ENCODE peak calls at places on chromosomes 2 and 18, in nine cellular contexts. One of them, this sample, is unnamed.

GRCh38 chr2:152432206-152432653 is 97.3 kb downstream of the FMNL2 start:
- DNase-seq in A549: peak
- DNase-seq in H9: no peak
- DNase-seq in OCI-LY7: no peak
- DNase-seq in neuronal stem cell: no peak
- DNase-seq in mesendoderm: no peak
- DNase-seq in IMR-90: peak
- DNase-seq in fibroblast of lung: peak
- DNase-seq in hepatocyte: no peak
- DNase-seq in this sample: peak

GRCh38 chr2:37560241-37560848 is 111.1 kb downstream of the CDC42EP3 start:
- DNase-seq in mesendoderm: no peak
- DNase-seq in OCI-LY7: no peak
- DNase-seq in hepatocyte: no peak
- DNase-seq in H9: no peak
- DNase-seq in neuronal stem cell: no peak
- DNase-seq in A549: no peak
- DNase-seq in fibroblast of lung: no peak
- DNase-seq in IMR-90: no peak
- DNase-seq in this sample: no peak

GRCh38 chr2:127577973-127578372 is 42.5 kb downstream of the MYO7B start:
- DNase-seq in H9: no peak
- DNase-seq in neuronal stem cell: no peak
- DNase-seq in mesendoderm: no peak
- DNase-seq in hepatocyte: no peak
- DNase-seq in A549: no peak
- DNase-seq in OCI-LY7: no peak
- DNase-seq in fibroblast of lung: no peak
- DNase-seq in IMR-90: no peak
- DNase-seq in this sample: no peak

GRCh38 chr2:109322111-109322510 is 193.1 kb downstream of the SH3RF3 start:
- DNase-seq in neuronal stem cell: no peak
- DNase-seq in A549: no peak
- DNase-seq in IMR-90: peak
- DNase-seq in H9: no peak
- DNase-seq in OCI-LY7: no peak
- DNase-seq in mesendoderm: no peak
- DNase-seq in fibroblast of lung: peak
- DNase-seq in hepatocyte: peak
- DNase-seq in this sample: no peak

GRCh38 chr2:98669675-98670074 is 61.3 kb downstream of the MGAT4A start:
- DNase-seq in mesendoderm: peak
- DNase-seq in A549: no peak
- DNase-seq in IMR-90: no peak
- DNase-seq in neuronal stem cell: no peak
- DNase-seq in H9: no peak
- DNase-seq in fibroblast of lung: peak
- DNase-seq in OCI-LY7: no peak
- DNase-seq in hepatocyte: no peak
- DNase-seq in this sample: no peak

GRCh38 chr2:120768112-120769048 is 32.7 kb downstream of the GLI2 start:
- DNase-seq in IMR-90: no peak
- DNase-seq in neuronal stem cell: no peak
- DNase-seq in H9: no peak
- DNase-seq in A549: no peak
- DNase-seq in mesendoderm: no peak
- DNase-seq in hepatocyte: no peak
- DNase-seq in OCI-LY7: no peak
- DNase-seq in fibroblast of lung: no peak
- DNase-seq in this sample: no peak

GRCh38 chr2:219058541-219059374 is 2.0 kb downstream of the IHH start:
- DNase-seq in hepatocyte: peak
- DNase-seq in A549: no peak
- DNase-seq in mesendoderm: peak
- DNase-seq in neuronal stem cell: no peak
- DNase-seq in H9: peak
- DNase-seq in fibroblast of lung: no peak
- DNase-seq in IMR-90: no peak
- DNase-seq in OCI-LY7: no peak
- DNase-seq in this sample: peak

GRCh38 chr2:99878951-99879350 is 263.4 kb downstream of the AFF3 start:
- DNase-seq in hepatocyte: no peak
- DNase-seq in mesendoderm: no peak
- DNase-seq in OCI-LY7: no peak
- DNase-seq in neuronal stem cell: no peak
- DNase-seq in H9: no peak
- DNase-seq in fibroblast of lung: peak
- DNase-seq in A549: no peak
- DNase-seq in IMR-90: peak
- DNase-seq in this sample: peak

GRCh38 chr2:94767336-94767735 is 103.9 kb upstream of the TEKT4 start:
- DNase-seq in IMR-90: no peak
- DNase-seq in hepatocyte: no peak
- DNase-seq in A549: no peak
- DNase-seq in mesendoderm: no peak
- DNase-seq in neuronal stem cell: no peak
- DNase-seq in H9: no peak
- DNase-seq in OCI-LY7: no peak
- DNase-seq in fibroblast of lung: no peak
- DNase-seq in this sample: no peak

GRCh38 chr2:63081404-63081803 is 30.8 kb downstream of the OTX1 start:
- DNase-seq in H9: no peak
- DNase-seq in fibroblast of lung: no peak
- DNase-seq in A549: no peak
- DNase-seq in hepatocyte: no peak
- DNase-seq in IMR-90: no peak
- DNase-seq in mesendoderm: no peak
- DNase-seq in neuronal stem cell: no peak
- DNase-seq in OCI-LY7: no peak
- DNase-seq in this sample: no peak

GRCh38 chr18:26656944-26657536 is 108.7 kb upstream of the KCTD1 start:
- DNase-seq in hepatocyte: peak
- DNase-seq in neuronal stem cell: peak
- DNase-seq in IMR-90: peak
- DNase-seq in H9: peak
- DNase-seq in mesendoderm: peak
- DNase-seq in A549: peak
- DNase-seq in fibroblast of lung: peak
- DNase-seq in OCI-LY7: no peak
- DNase-seq in this sample: peak

GRCh38 chr2:30385327-30385726 is 61.7 kb upstream of the LCLAT1 start:
- DNase-seq in hepatocyte: peak
- DNase-seq in IMR-90: peak
- DNase-seq in neuronal stem cell: peak
- DNase-seq in H9: peak
- DNase-seq in mesendoderm: peak
- DNase-seq in fibroblast of lung: peak
- DNase-seq in OCI-LY7: no peak
- DNase-seq in A549: no peak
- DNase-seq in this sample: peak

GRCh38 chr2:75610671-75611070 is 35.9 kb upstream of the MRPL19 start:
- DNase-seq in OCI-LY7: no peak
- DNase-seq in mesendoderm: no peak
- DNase-seq in IMR-90: no peak
- DNase-seq in neuronal stem cell: no peak
- DNase-seq in A549: no peak
- DNase-seq in hepatocyte: no peak
- DNase-seq in fibroblast of lung: no peak
- DNase-seq in H9: no peak
- DNase-seq in this sample: peak

GRCh38 chr2:75607988-75608683 is 38.4 kb upstream of the MRPL19 start:
- DNase-seq in mesendoderm: peak
- DNase-seq in H9: peak
- DNase-seq in A549: no peak
- DNase-seq in neuronal stem cell: peak
- DNase-seq in hepatocyte: no peak
- DNase-seq in fibroblast of lung: no peak
- DNase-seq in OCI-LY7: no peak
- DNase-seq in IMR-90: no peak
- DNase-seq in this sample: no peak

GRCh38 chr2:75608684-75609333 is 37.8 kb upstream of the MRPL19 start:
- DNase-seq in IMR-90: peak
- DNase-seq in H9: peak
- DNase-seq in mesendoderm: peak
- DNase-seq in neuronal stem cell: peak
- DNase-seq in hepatocyte: peak
- DNase-seq in A549: peak
- DNase-seq in OCI-LY7: peak
- DNase-seq in fibroblast of lung: peak
- DNase-seq in this sample: peak

GRCh38 chr2:75609937-75610508 is 36.6 kb upstream of the MRPL19 start:
- DNase-seq in neuronal stem cell: no peak
- DNase-seq in OCI-LY7: no peak
- DNase-seq in fibroblast of lung: no peak
- DNase-seq in hepatocyte: no peak
- DNase-seq in H9: no peak
- DNase-seq in mesendoderm: no peak
- DNase-seq in A549: no peak
- DNase-seq in IMR-90: peak
- DNase-seq in this sample: no peak

DNA sequence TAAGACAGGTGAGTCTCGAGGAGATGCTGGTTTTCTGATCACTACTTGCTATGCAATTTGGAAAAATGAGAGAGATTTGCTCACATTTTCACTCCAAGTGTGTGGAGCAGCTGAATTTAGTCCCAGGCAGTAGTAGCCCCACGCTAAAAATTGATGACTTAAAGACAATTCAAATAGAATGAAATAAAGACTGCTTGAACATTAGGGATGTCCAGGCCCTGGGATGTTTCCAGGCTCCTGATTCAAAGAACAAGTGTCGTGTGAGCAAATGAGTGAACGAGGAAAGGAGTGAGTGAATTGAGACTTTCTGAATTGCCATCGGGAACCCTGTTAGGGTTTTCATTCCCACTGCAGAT is 37.3 kb upstream of the MRPL19 start:
- DNase-seq in neuronal stem cell: no peak
- DNase-seq in fibroblast of lung: no peak
- DNase-seq in hepatocyte: no peak
- DNase-seq in IMR-90: no peak
- DNase-seq in A549: no peak
- DNase-seq in mesendoderm: no peak
- DNase-seq in H9: no peak
- DNase-seq in OCI-LY7: no peak
- DNase-seq in this sample: no peak
- H3K4me2 ChIP-seq in neuronal stem cell: peak
- H3K4me2 ChIP-seq in fibroblast of lung: no peak
- H3K4me2 ChIP-seq in hepatocyte: no peak
- H3K4me2 ChIP-seq in IMR-90: no peak
- H3K4me2 ChIP-seq in A549: peak
- H3K4me2 ChIP-seq in mesendoderm: no peak
- H3K4me2 ChIP-seq in H9: peak
- H3K4me2 ChIP-seq in OCI-LY7: no peak
- H3K4me2 ChIP-seq in this sample: peak

GRCh38 chr18:13889661-13890060 is 25.7 kb downstream of the MC2R start:
- DNase-seq in H9: no peak
- DNase-seq in A549: peak
- DNase-seq in fibroblast of lung: no peak
- DNase-seq in mesendoderm: no peak
- DNase-seq in IMR-90: no peak
- DNase-seq in hepatocyte: peak
- DNase-seq in OCI-LY7: no peak
- DNase-seq in neuronal stem cell: no peak
- DNase-seq in this sample: no peak
- H3K4me2 ChIP-seq in H9: no peak
- H3K4me2 ChIP-seq in A549: no peak
- H3K4me2 ChIP-seq in fibroblast of lung: no peak
- H3K4me2 ChIP-seq in mesendoderm: no peak
- H3K4me2 ChIP-seq in IMR-90: no peak
- H3K4me2 ChIP-seq in hepatocyte: peak
- H3K4me2 ChIP-seq in OCI-LY7: no peak
- H3K4me2 ChIP-seq in neuronal stem cell: no peak
- H3K4me2 ChIP-seq in this sample: no peak

DNA sequence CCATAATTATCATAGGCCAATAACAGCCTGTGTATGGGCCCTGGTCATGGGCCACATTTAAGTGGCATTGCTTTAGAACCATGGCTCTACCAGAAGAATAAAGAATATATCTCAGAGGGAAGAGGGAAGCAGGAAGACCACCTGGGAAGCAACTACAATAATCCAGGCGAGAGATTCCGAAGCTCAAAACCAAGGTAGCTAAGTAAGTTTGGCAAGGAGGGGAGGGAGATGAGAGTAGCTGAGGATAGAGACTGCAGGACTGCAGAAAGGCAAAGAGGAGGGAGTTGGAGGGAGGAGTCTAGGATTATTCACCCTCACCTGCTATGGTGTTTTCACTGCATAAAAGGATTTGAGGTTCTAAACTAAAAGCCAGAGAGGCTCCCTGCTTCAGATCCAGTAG is 293.5 kb downstream of the SETBP1 start:
- DNase-seq in IMR-90: no peak
- DNase-seq in mesendoderm: peak
- DNase-seq in fibroblast of lung: no peak
- DNase-seq in H9: no peak
- DNase-seq in A549: no peak
- DNase-seq in hepatocyte: no peak
- DNase-seq in neuronal stem cell: no peak
- DNase-seq in OCI-LY7: no peak
- DNase-seq in this sample: no peak
- H3K4me2 ChIP-seq in IMR-90: no peak
- H3K4me2 ChIP-seq in mesendoderm: no peak
- H3K4me2 ChIP-seq in fibroblast of lung: no peak
- H3K4me2 ChIP-seq in H9: no peak
- H3K4me2 ChIP-seq in A549: no peak
- H3K4me2 ChIP-seq in hepatocyte: no peak
- H3K4me2 ChIP-seq in neuronal stem cell: no peak
- H3K4me2 ChIP-seq in OCI-LY7: no peak
- H3K4me2 ChIP-seq in this sample: no peak

GRCh38 chr18:67269206-67269605 is 247.3 kb downstream of the DSEL start:
- DNase-seq in H9: no peak
- DNase-seq in A549: no peak
- DNase-seq in IMR-90: no peak
- DNase-seq in hepatocyte: no peak
- DNase-seq in fibroblast of lung: no peak
- DNase-seq in neuronal stem cell: no peak
- DNase-seq in mesendoderm: no peak
- DNase-seq in OCI-LY7: no peak
- DNase-seq in this sample: no peak

GRCh38 chr18:67268530-67268929 is 248.0 kb downstream of the DSEL start:
- DNase-seq in H9: no peak
- DNase-seq in IMR-90: no peak
- DNase-seq in OCI-LY7: no peak
- DNase-seq in A549: no peak
- DNase-seq in hepatocyte: no peak
- DNase-seq in fibroblast of lung: no peak
- DNase-seq in mesendoderm: no peak
- DNase-seq in neuronal stem cell: no peak
- DNase-seq in this sample: no peak

GRCh38 chr18:67278984-67279383 is 237.5 kb downstream of the DSEL start:
- DNase-seq in fibroblast of lung: no peak
- DNase-seq in IMR-90: no peak
- DNase-seq in A549: no peak
- DNase-seq in H9: no peak
- DNase-seq in hepatocyte: no peak
- DNase-seq in neuronal stem cell: no peak
- DNase-seq in mesendoderm: no peak
- DNase-seq in OCI-LY7: no peak
- DNase-seq in this sample: no peak

DNA sequence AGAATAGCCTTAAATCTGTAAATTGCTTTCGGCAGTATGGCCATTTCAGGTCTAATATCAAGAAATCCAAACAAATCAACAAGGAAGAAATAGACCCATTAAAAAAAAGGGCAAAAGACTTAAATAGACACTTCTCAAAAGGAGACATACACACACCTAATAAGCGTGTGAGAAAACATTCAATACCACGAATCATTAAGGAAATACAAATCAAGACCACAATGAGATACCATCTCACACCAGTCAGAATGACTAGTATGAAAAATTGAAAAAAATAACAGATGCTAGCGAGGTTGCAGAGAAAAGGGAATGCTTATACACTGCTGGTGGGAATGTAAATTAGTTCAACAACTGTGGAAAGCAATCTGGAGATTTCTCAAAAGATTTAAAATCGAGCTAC is 243.2 kb downstream of the DSEL start:
- DNase-seq in neuronal stem cell: no peak
- DNase-seq in hepatocyte: no peak
- DNase-seq in H9: no peak
- DNase-seq in mesendoderm: no peak
- DNase-seq in OCI-LY7: no peak
- DNase-seq in IMR-90: no peak
- DNase-seq in A549: no peak
- DNase-seq in fibroblast of lung: no peak
- DNase-seq in this sample: no peak
- H3K4me2 ChIP-seq in neuronal stem cell: no peak
- H3K4me2 ChIP-seq in hepatocyte: no peak
- H3K4me2 ChIP-seq in H9: no peak
- H3K4me2 ChIP-seq in mesendoderm: no peak
- H3K4me2 ChIP-seq in OCI-LY7: no peak
- H3K4me2 ChIP-seq in IMR-90: no peak
- H3K4me2 ChIP-seq in A549: no peak
- H3K4me2 ChIP-seq in fibroblast of lung: no peak
- H3K4me2 ChIP-seq in this sample: no peak